ENCODE peak calls at places on chromosomes 1 and 21, in four cellular contexts. O, V, C and Z are unnamed samples. For H3K4me1, the result is how much of the 10 kb centered on the place peaks cover.

GRCh38 chr1:215273838-215274516 is 191.4 kb downstream of the KCNK2 start:
- DNase-seq in O (peak), V (no peak), C (peak), Z (no peak)

GRCh38 chr1:167713330-167714081 is 8.3 kb upstream of the MPZL1 start:
- DNase-seq in O (no peak), V (peak), C (peak), Z (peak)

GRCh38 chr1:115496904-115497527 is 144.8 kb upstream of the VANGL1 start:
- DNase-seq in O (peak), V (no peak), C (peak), Z (no peak)

GRCh38 chr1:51973587-51974474 is 16.7 kb downstream of the RAB3B start:
- DNase-seq in O (peak), V (no peak), C (peak), Z (no peak)

GRCh38 chr1:227749916-227750710 is 14.9 kb downstream of the SNAP47 start:
- DNase-seq in O (no peak), V (no peak), C (no peak), Z (no peak)

GRCh38 chr1:92701147-92701546 is 83.8 kb downstream of the EVI5 start:
- DNase-seq in O (no peak), V (no peak), C (peak), Z (peak)

GRCh38 chr1:30145723-30146263 is 577.6 kb downstream of the MATN1 start:
- DNase-seq in O (no peak), V (no peak), C (no peak), Z (peak)

GRCh38 chr1:243705585-243705984 is 144.5 kb downstream of the AKT3 start:
- DNase-seq in O (no peak), V (no peak), C (no peak), Z (no peak)

GRCh38 chr21:45523411-45524101 is 18.7 kb downstream of the SLC19A1 start:
- DNase-seq in O (no peak), V (no peak), C (no peak), Z (no peak)

GRCh38 chr1:171160611-171161354 is 24.3 kb upstream of the FMO2 start:
- DNase-seq in O (no peak), V (no peak), C (no peak), Z (no peak)

GRCh38 chr1:213997031-213997771 is 9.4 kb downstream of the PROX1 start:
- DNase-seq in O (no peak), V (no peak), C (no peak), Z (no peak)

GRCh38 chr1:42479621-42480020 is 16.5 kb downstream of the CCDC30 start:
- DNase-seq in O (peak), V (peak), C (peak), Z (no peak)

GRCh38 chr1:87296220-87296619 is 32.5 kb upstream of the LMO4 start:
- DNase-seq in O (no peak), V (no peak), C (no peak), Z (no peak)

GRCh38 chr1:33471416-33471815 is 1.0 kb upstream of the ZSCAN20 start:
- DNase-seq in O (no peak), V (no peak), C (no peak), Z (no peak)

GRCh38 chr1:152050886-152051764 is 14.3 kb upstream of the S100A11 start:
- DNase-seq in O (peak), V (no peak), C (peak), Z (no peak)

GRCh38 chr1:35810096-35810860 is 2.5 kb downstream of the AGO4 start:
- DNase-seq in O (peak), V (no peak), C (peak), Z (no peak)

GRCh38 chr1:192477630-192478029 is 97.9 kb upstream of the RGS1 start:
- DNase-seq in O (peak), V (no peak), C (peak), Z (peak)

GRCh38 chr1:167628754-167629515 is 1.1 kb upstream of the RCSD1 start:
- DNase-seq in O (no peak), V (no peak), C (no peak), Z (peak)

GRCh38 chr1:19979494-19979977 is at the start of gene PLA2G2A:
- DNase-seq in O (no peak), V (peak), C (no peak), Z (no peak)

GRCh38 chr1:26784023-26784871 is 3.5 kb upstream of the PIGV start:
- DNase-seq in O (peak), V (peak), C (peak), Z (no peak)

GRCh38 chr1:58896211-58897183 is 112.7 kb upstream of the JUN start:
- DNase-seq in O (no peak), V (no peak), C (no peak), Z (no peak)

GRCh38 chr1:31626451-31627202 is 9.1 kb downstream of the HCRTR1 start:
- DNase-seq in O (no peak), V (peak), C (peak), Z (no peak)

GRCh38 chr1:32275424-32275823 is 16.5 kb upstream of the HDAC1 start:
- DNase-seq in O (no peak), V (peak), C (no peak), Z (no peak)

GRCh38 chr1:179314928-179315327 is 21.3 kb downstream of the SOAT1 start:
- DNase-seq in O (no peak), V (no peak), C (peak), Z (no peak)

GRCh38 chr1:210536263-210536961 is 207.7 kb downstream of the HHAT start:
- DNase-seq in O (no peak), V (no peak), C (no peak), Z (no peak)

GRCh38 chr1:227225715-227226346 is 92.5 kb downstream of the CDC42BPA start:
- DNase-seq in O (peak), V (no peak), C (peak), Z (no peak)

GRCh38 chr1:229716064-229716463 is 90.0 kb downstream of the URB2 start:
- DNase-seq in O (peak), V (peak), C (no peak), Z (no peak)

GRCh38 chr1:66256629-66257575 is 277.1 kb upstream of the SGIP1 start:
- DNase-seq in O (peak), V (no peak), C (no peak), Z (no peak)

GRCh38 chr21:16408280-16408669 is 678.5 kb downstream of the USP25 start:
- DNase-seq in O (no peak), V (no peak), C (no peak), Z (no peak)

GRCh38 chr1:214002472-214002871 is 14.7 kb downstream of the PROX1 start:
- DNase-seq in O (peak), V (no peak), C (peak), Z (no peak)

GRCh38 chr1:145785481-145785880 is 38.4 kb downstream of the RNF115 start:
- DNase-seq in O (peak), V (no peak), C (peak), Z (no peak)

GRCh38 chr1:1072299-1072848 is 1.7 kb downstream of the RNF223 start:
- DNase-seq in O (no peak), V (no peak), C (no peak), Z (no peak)

GRCh38 chr1:12593621-12594066 is 24.4 kb downstream of the DHRS3 start:
- DNase-seq in O (peak), V (no peak), C (peak), Z (no peak)

GRCh38 chr1:248841702-248842395 is 3.8 kb downstream of the ZNF672 start:
- DNase-seq in O (peak), V (peak), C (peak), Z (peak)

GRCh38 chr1:5961601-5962000 is 30.6 kb downstream of the NPHP4 start:
- DNase-seq in O (no peak), V (no peak), C (no peak), Z (no peak)

GRCh38 chr21:39900491-39900890 is 33.3 kb downstream of the PCP4 start:
- DNase-seq in O (no peak), V (no peak), C (no peak), Z (no peak)

GRCh38 chr1:22383526-22384291 is 67.9 kb upstream of the ZBTB40 start:
- DNase-seq in O (no peak), V (no peak), C (no peak), Z (no peak)

GRCh38 chr1:52552236-52552504 is 722 bp downstream of the TUT4 start:
- DNase-seq in O (peak), V (no peak), C (peak), Z (peak)

GRCh38 chr1:93604411-93604810 is 77.2 kb downstream of the BCAR3 start:
- DNase-seq in O (no peak), V (no peak), C (no peak), Z (no peak)

GRCh38 chr1:42676534-42677087 is 5.6 kb upstream of the YBX1 start:
- DNase-seq in O (no peak), V (no peak), C (no peak), Z (no peak)

DNA sequence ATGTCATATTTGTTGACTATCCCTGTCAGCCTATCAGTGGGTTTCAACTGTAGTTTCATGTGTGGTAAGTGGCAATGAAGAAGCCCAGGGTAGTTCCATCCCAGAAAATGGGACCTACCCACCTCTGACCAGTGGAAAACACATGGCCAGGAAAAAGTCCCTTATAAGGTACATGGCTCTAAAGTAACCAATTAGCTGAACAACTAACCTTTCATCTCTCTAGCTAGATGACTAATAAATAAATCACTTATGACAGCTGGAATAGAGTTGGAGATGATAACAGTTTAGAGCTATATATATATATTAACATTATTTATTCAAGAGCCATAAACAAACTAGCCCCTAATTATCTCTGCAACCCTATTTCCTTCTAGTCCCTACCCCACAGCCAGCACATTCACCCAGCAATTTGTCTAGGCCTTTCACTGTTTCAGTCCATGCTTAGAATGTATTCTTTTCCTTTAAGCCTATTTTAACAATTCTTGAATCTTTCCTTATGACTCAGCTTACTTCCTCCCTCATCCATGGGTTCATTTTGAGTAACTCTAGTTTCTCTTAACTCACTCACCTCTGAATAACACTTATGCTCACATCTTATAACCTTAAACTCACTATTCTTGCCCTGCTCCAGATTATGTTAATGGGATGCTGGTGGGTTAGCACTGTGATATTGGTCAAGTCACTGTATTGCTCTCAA is 83.7 kb downstream of the TNFSF18 start:
- DNase-seq in O (peak), V (no peak), C (peak), Z (no peak)
- H2AFZ ChIP-seq in O (no peak), V (no peak), C (no peak), Z (no peak)

GRCh38 chr1:184536246-184536985 is 149.6 kb downstream of the C1orf21 start:
- DNase-seq in O (no peak), V (no peak), C (no peak), Z (no peak)
- H3K4me1 ChIP-seq in O (under half), V (under half), C (under half), Z (under half)

GRCh38 chr1:108644984-108645383 is 15.9 kb downstream of the HENMT1 start:
- DNase-seq in O (no peak), V (no peak), C (no peak), Z (no peak)
- H2AFZ ChIP-seq in O (no peak), V (no peak), C (peak), Z (no peak)

GRCh38 chr1:234988160-234988528 is 140.5 kb downstream of the TOMM20 start:
- DNase-seq in O (no peak), V (no peak), C (no peak), Z (no peak)
- H3K4me1 ChIP-seq in O (under half), V (under half), C (under half), Z (under half)

DNA sequence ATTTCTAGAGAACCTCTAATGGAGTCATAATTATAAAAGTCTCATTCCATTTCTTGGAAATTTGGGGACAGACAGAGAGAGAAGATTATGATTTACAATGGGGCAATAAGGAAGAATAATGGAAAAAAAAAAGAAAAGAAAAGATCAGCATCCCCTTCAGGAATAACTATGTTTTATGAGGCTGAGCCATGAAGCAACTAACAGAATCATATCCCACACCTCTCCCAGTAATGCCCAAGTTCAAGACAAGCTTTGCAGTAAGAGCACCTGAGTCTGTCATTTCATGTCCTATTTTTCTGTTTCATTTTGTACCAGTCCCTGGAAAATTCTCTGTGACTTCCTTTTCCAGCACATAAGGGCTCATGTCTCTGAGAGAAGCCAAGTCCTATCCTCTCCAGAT is 69.9 kb upstream of the ETS2 start:
- DNase-seq in O (no peak), V (no peak), C (no peak), Z (no peak)
- H2AFZ ChIP-seq in O (no peak), V (no peak), C (no peak), Z (no peak)